ENCODE peak calls at places on chromosomes 11 and 22, in seven cellular contexts. One of them, this sample, is unnamed. For H3K4me1, the result is how much of the 10 kb centered on the place peaks cover.

GRCh38 chr11:119481667-119482400 is 58.9 kb upstream of the THY1 start:
- DNase-seq in IMR-90: no peak
- DNase-seq in HepG2: no peak
- DNase-seq in colonic mucosa: no peak
- DNase-seq in fibroblast of lung: no peak
- DNase-seq in mesendoderm: no peak
- DNase-seq in kidney: no peak
- DNase-seq in this sample: no peak

GRCh38 chr11:98561216-98561615 is 459.5 kb upstream of the CNTN5 start:
- DNase-seq in kidney: no peak
- DNase-seq in IMR-90: no peak
- DNase-seq in colonic mucosa: no peak
- DNase-seq in HepG2: no peak
- DNase-seq in fibroblast of lung: no peak
- DNase-seq in mesendoderm: no peak
- DNase-seq in this sample: no peak

GRCh38 chr11:10762185-10762584 is 11.1 kb downstream of the CTR9 start:
- DNase-seq in colonic mucosa: no peak
- DNase-seq in mesendoderm: no peak
- DNase-seq in IMR-90: no peak
- DNase-seq in kidney: no peak
- DNase-seq in fibroblast of lung: no peak
- DNase-seq in HepG2: no peak
- DNase-seq in this sample: peak

GRCh38 chr22:37021710-37022482 is 2.4 kb downstream of the MPST start:
- DNase-seq in fibroblast of lung: peak
- DNase-seq in mesendoderm: no peak
- DNase-seq in HepG2: no peak
- DNase-seq in kidney: peak
- DNase-seq in colonic mucosa: no peak
- DNase-seq in IMR-90: peak
- DNase-seq in this sample: peak

GRCh38 chr11:96001037-96001436 is 77.1 kb upstream of the MTMR2 start:
- DNase-seq in mesendoderm: no peak
- DNase-seq in IMR-90: peak
- DNase-seq in colonic mucosa: peak
- DNase-seq in fibroblast of lung: peak
- DNase-seq in HepG2: no peak
- DNase-seq in kidney: peak
- DNase-seq in this sample: no peak

GRCh38 chr11:64298966-64299846 is 952 bp upstream of the CATSPERZ start:
- DNase-seq in colonic mucosa: peak
- DNase-seq in fibroblast of lung: no peak
- DNase-seq in HepG2: no peak
- DNase-seq in mesendoderm: no peak
- DNase-seq in kidney: peak
- DNase-seq in IMR-90: no peak
- DNase-seq in this sample: no peak

GRCh38 chr11:105862736-105863367 is 159.2 kb downstream of the MSANTD4 start:
- DNase-seq in colonic mucosa: no peak
- DNase-seq in kidney: no peak
- DNase-seq in mesendoderm: peak
- DNase-seq in HepG2: peak
- DNase-seq in fibroblast of lung: peak
- DNase-seq in IMR-90: peak
- DNase-seq in this sample: peak

GRCh38 chr11:105132716-105133511 is 6.7 kb downstream of the CARD18 start:
- DNase-seq in IMR-90: peak
- DNase-seq in HepG2: peak
- DNase-seq in mesendoderm: no peak
- DNase-seq in fibroblast of lung: peak
- DNase-seq in kidney: no peak
- DNase-seq in colonic mucosa: no peak
- DNase-seq in this sample: no peak

DNA sequence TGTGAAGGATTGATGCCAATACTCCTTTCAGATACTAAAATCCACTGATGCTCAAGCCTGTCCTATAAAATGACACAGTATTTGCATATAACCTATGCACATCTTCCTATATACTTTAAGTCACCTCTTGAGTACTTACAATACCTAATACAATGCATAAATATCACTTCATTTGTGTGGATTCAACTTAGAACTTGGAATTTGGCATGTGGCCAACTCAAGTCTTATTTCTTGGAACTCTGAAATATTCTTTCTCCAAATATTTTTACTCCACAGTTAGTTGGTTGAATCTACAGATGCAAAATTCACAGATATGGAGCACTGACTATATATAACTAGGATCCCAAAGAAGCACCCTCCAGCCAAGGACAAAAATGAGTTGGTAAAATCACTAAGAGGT is 497.1 kb upstream of the TENM4 start:
- DNase-seq in IMR-90: peak
- DNase-seq in HepG2: no peak
- DNase-seq in fibroblast of lung: no peak
- DNase-seq in colonic mucosa: no peak
- DNase-seq in mesendoderm: no peak
- DNase-seq in kidney: no peak
- DNase-seq in this sample: no peak
- H3K4me1 ChIP-seq in IMR-90: under half
- H3K4me1 ChIP-seq in HepG2: under half
- H3K4me1 ChIP-seq in fibroblast of lung: under half
- H3K4me1 ChIP-seq in colonic mucosa: under half
- H3K4me1 ChIP-seq in mesendoderm: under half
- H3K4me1 ChIP-seq in kidney: under half
- H3K4me1 ChIP-seq in this sample: under half

DNA sequence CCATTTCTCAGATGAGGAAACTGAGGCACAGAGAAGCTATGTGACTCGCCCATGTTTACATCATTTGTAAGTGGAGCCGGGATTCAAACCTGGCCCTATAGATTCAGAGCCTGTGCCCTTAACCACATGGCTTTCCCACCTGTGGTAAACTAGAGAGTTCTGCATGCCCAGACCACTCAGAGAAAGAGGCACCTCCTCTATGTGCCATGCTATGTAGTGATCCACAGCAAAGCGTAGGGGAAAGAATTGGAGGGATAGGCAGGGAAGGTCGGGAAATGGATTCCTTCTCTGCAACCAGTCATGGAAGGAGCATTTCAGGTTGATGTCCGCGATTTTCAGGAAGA is 15.4 kb upstream of the POU2AF2 start:
- DNase-seq in mesendoderm: no peak
- DNase-seq in kidney: no peak
- DNase-seq in colonic mucosa: no peak
- DNase-seq in fibroblast of lung: no peak
- DNase-seq in HepG2: no peak
- DNase-seq in IMR-90: no peak
- DNase-seq in this sample: no peak
- H3K4me3 ChIP-seq in mesendoderm: no peak
- H3K4me3 ChIP-seq in kidney: peak
- H3K4me3 ChIP-seq in colonic mucosa: peak
- H3K4me3 ChIP-seq in fibroblast of lung: no peak
- H3K4me3 ChIP-seq in HepG2: no peak
- H3K4me3 ChIP-seq in IMR-90: no peak
- H3K4me3 ChIP-seq in this sample: no peak

GRCh38 chr11:46680164-46680760 is 20.2 kb downstream of the ARHGAP1 start:
- DNase-seq in HepG2: no peak
- DNase-seq in colonic mucosa: no peak
- DNase-seq in IMR-90: no peak
- DNase-seq in fibroblast of lung: no peak
- DNase-seq in kidney: peak
- DNase-seq in mesendoderm: no peak
- DNase-seq in this sample: no peak

GRCh38 chr11:46680815-46681214 is 19.6 kb downstream of the ARHGAP1 start:
- DNase-seq in HepG2: no peak
- DNase-seq in fibroblast of lung: no peak
- DNase-seq in mesendoderm: no peak
- DNase-seq in kidney: peak
- DNase-seq in colonic mucosa: no peak
- DNase-seq in IMR-90: no peak
- DNase-seq in this sample: no peak

GRCh38 chr11:46684364-46684763 is 16.1 kb downstream of the ARHGAP1 start:
- DNase-seq in HepG2: no peak
- DNase-seq in fibroblast of lung: no peak
- DNase-seq in IMR-90: no peak
- DNase-seq in kidney: no peak
- DNase-seq in colonic mucosa: no peak
- DNase-seq in mesendoderm: no peak
- DNase-seq in this sample: no peak

GRCh38 chr11:46681814-46682213 is 18.6 kb downstream of the ARHGAP1 start:
- DNase-seq in HepG2: no peak
- DNase-seq in kidney: peak
- DNase-seq in fibroblast of lung: no peak
- DNase-seq in colonic mucosa: no peak
- DNase-seq in mesendoderm: no peak
- DNase-seq in IMR-90: no peak
- DNase-seq in this sample: no peak

GRCh38 chr11:46682773-46683752 is 17.4 kb downstream of the ARHGAP1 start:
- DNase-seq in fibroblast of lung: peak
- DNase-seq in colonic mucosa: no peak
- DNase-seq in kidney: peak
- DNase-seq in IMR-90: no peak
- DNase-seq in HepG2: no peak
- DNase-seq in mesendoderm: no peak
- DNase-seq in this sample: no peak
- H3K9ac ChIP-seq in fibroblast of lung: no peak
- H3K9ac ChIP-seq in colonic mucosa: no peak
- H3K9ac ChIP-seq in kidney: no peak
- H3K9ac ChIP-seq in IMR-90: no peak
- H3K9ac ChIP-seq in HepG2: no peak
- H3K9ac ChIP-seq in mesendoderm: no peak
- H3K9ac ChIP-seq in this sample: no peak

GRCh38 chr22:23781533-23781932 is 5.2 kb upstream of the SMARCB1 start:
- DNase-seq in kidney: no peak
- DNase-seq in colonic mucosa: no peak
- DNase-seq in IMR-90: peak
- DNase-seq in fibroblast of lung: peak
- DNase-seq in mesendoderm: no peak
- DNase-seq in HepG2: no peak
- DNase-seq in this sample: no peak

GRCh38 chr22:23784215-23784732 is 2.5 kb upstream of the SMARCB1 start:
- DNase-seq in fibroblast of lung: peak
- DNase-seq in HepG2: peak
- DNase-seq in mesendoderm: no peak
- DNase-seq in IMR-90: peak
- DNase-seq in kidney: no peak
- DNase-seq in colonic mucosa: peak
- DNase-seq in this sample: no peak

GRCh38 chr22:23781065-23781464 is 5.7 kb upstream of the SMARCB1 start:
- DNase-seq in mesendoderm: no peak
- DNase-seq in HepG2: no peak
- DNase-seq in IMR-90: no peak
- DNase-seq in colonic mucosa: no peak
- DNase-seq in fibroblast of lung: no peak
- DNase-seq in kidney: no peak
- DNase-seq in this sample: no peak

GRCh38 chr22:23783496-23784167 is 3.1 kb upstream of the SMARCB1 start:
- DNase-seq in fibroblast of lung: no peak
- DNase-seq in IMR-90: no peak
- DNase-seq in mesendoderm: no peak
- DNase-seq in HepG2: no peak
- DNase-seq in colonic mucosa: no peak
- DNase-seq in kidney: no peak
- DNase-seq in this sample: no peak

DNA sequence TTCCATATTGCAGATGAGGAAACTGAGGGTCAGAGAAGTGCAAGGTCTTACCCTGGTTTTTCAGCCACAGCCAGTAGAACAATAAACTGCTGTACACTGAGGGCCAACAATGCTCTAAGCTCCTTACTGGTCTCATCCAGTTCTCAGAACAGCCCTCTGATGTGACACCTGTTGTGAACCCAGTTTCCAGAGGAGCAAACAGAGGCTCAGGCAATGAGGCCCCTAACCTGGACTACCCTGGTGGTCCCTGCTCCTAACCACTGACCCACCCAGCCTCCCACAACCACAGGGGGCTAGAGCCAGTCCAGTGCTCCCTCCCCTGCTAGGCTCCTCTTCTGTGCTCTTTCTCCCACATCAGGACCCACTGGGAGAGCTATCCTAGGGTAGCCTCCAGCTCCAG is 4.1 kb upstream of the SMARCB1 start:
- DNase-seq in colonic mucosa: no peak
- DNase-seq in HepG2: no peak
- DNase-seq in kidney: no peak
- DNase-seq in IMR-90: no peak
- DNase-seq in mesendoderm: no peak
- DNase-seq in fibroblast of lung: no peak
- DNase-seq in this sample: no peak
- H3K4me1 ChIP-seq in colonic mucosa: under half
- H3K4me1 ChIP-seq in HepG2: half or more
- H3K4me1 ChIP-seq in kidney: under half
- H3K4me1 ChIP-seq in IMR-90: under half
- H3K4me1 ChIP-seq in mesendoderm: under half
- H3K4me1 ChIP-seq in fibroblast of lung: under half
- H3K4me1 ChIP-seq in this sample: under half

DNA sequence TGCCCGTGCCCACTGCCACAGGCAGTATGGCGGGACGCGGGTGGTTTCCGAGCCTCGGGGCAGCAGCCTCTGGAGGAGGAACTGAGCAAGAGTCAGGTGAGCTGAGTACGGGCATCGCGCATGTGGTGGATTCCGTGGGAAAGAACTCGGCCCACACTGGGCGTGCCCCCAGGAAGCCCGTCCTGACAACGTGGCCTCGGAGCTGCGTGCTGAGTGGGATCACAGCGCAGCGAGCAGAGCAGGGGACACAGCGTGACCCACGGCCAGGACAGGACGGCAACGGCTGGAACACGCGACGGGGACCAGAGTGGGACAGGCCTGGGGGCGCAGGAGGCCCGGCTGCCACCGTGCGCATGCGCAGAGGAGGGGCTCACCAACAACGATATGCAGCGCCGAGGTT is 36.8 kb downstream of the CERK start:
- DNase-seq in HepG2: no peak
- DNase-seq in kidney: no peak
- DNase-seq in mesendoderm: no peak
- DNase-seq in IMR-90: no peak
- DNase-seq in colonic mucosa: no peak
- DNase-seq in fibroblast of lung: no peak
- DNase-seq in this sample: no peak
- H3K4me3 ChIP-seq in HepG2: no peak
- H3K4me3 ChIP-seq in kidney: no peak
- H3K4me3 ChIP-seq in mesendoderm: no peak
- H3K4me3 ChIP-seq in IMR-90: no peak
- H3K4me3 ChIP-seq in colonic mucosa: no peak
- H3K4me3 ChIP-seq in fibroblast of lung: no peak
- H3K4me3 ChIP-seq in this sample: no peak

DNA sequence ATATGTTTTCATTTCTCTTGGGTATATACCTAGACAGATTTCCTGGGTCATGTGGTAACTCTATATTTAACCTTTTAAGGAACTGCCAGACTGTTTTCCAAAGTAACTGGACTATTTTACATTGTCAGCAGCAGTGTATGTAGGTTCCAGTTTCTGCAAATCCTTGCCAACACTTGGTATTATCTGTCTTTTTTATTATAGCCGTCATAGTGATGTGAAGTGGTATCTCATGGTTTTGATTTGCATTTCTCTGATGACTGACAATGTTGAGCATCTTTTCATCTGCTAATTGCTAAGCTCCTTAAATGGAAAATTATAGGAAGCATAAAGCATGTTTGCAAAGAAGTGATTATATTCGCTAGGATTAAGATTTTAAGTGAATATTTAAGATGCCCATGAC is 13.9 kb downstream of the NNMT start:
- DNase-seq in HepG2: no peak
- DNase-seq in IMR-90: no peak
- DNase-seq in mesendoderm: no peak
- DNase-seq in colonic mucosa: no peak
- DNase-seq in fibroblast of lung: no peak
- DNase-seq in kidney: no peak
- DNase-seq in this sample: no peak
- H3K9ac ChIP-seq in HepG2: no peak
- H3K9ac ChIP-seq in IMR-90: no peak
- H3K9ac ChIP-seq in mesendoderm: no peak
- H3K9ac ChIP-seq in colonic mucosa: no peak
- H3K9ac ChIP-seq in fibroblast of lung: no peak
- H3K9ac ChIP-seq in kidney: no peak
- H3K9ac ChIP-seq in this sample: no peak

GRCh38 chr11:2777871-2778629 is 78.3 kb upstream of the KCNQ1OT1 start:
- DNase-seq in mesendoderm: no peak
- DNase-seq in HepG2: no peak
- DNase-seq in fibroblast of lung: no peak
- DNase-seq in IMR-90: no peak
- DNase-seq in kidney: peak
- DNase-seq in colonic mucosa: peak
- DNase-seq in this sample: no peak
- H3K4me1 ChIP-seq in mesendoderm: under half
- H3K4me1 ChIP-seq in HepG2: under half
- H3K4me1 ChIP-seq in fibroblast of lung: under half
- H3K4me1 ChIP-seq in IMR-90: under half
- H3K4me1 ChIP-seq in kidney: under half
- H3K4me1 ChIP-seq in colonic mucosa: under half
- H3K4me1 ChIP-seq in this sample: under half

This sample was measured in Karpas-422.